ENCODE peak calls at places on chromosomes 11 and 22, in seven cellular contexts. One of them, this sample, is unnamed.

GRCh38 chr11:3126207-3126865 is 38.8 kb downstream of the OSBPL5 start:
- DNase-seq in sigmoid colon: peak; percentile 75
- DNase-seq in AG04450: no peak
- DNase-seq in H9: no peak
- DNase-seq in ovary: peak; percentile 48
- DNase-seq in tibial nerve: no peak
- DNase-seq in heart right ventricle: peak; percentile 46
- DNase-seq in this sample: peak; percentile 73

GRCh38 chr11:80122211-80122610 is 681.4 kb upstream of the TENM4 start:
- DNase-seq in AG04450: no peak
- DNase-seq in sigmoid colon: no peak
- DNase-seq in ovary: no peak
- DNase-seq in H9: no peak
- DNase-seq in tibial nerve: no peak
- DNase-seq in heart right ventricle: peak; percentile 33
- DNase-seq in this sample: no peak

GRCh38 chr22:35743466-35743865 is 25.8 kb downstream of the APOL5 start:
- DNase-seq in tibial nerve: no peak
- DNase-seq in ovary: no peak
- DNase-seq in AG04450: no peak
- DNase-seq in H9: no peak
- DNase-seq in sigmoid colon: no peak
- DNase-seq in heart right ventricle: no peak
- DNase-seq in this sample: no peak

GRCh38 chr11:9066432-9066925 is 24.9 kb downstream of the SCUBE2 start:
- DNase-seq in H9: no peak
- DNase-seq in AG04450: no peak
- DNase-seq in ovary: no peak
- DNase-seq in tibial nerve: no peak
- DNase-seq in heart right ventricle: no peak
- DNase-seq in sigmoid colon: no peak
- DNase-seq in this sample: no peak

GRCh38 chr11:22688914-22689313 is 22.5 kb downstream of the GAS2 start:
- DNase-seq in heart right ventricle: no peak
- DNase-seq in AG04450: no peak
- DNase-seq in sigmoid colon: no peak
- DNase-seq in H9: no peak
- DNase-seq in tibial nerve: no peak
- DNase-seq in ovary: no peak
- DNase-seq in this sample: no peak

GRCh38 chr11:6992457-6993431 is 27.4 kb downstream of the ZNF214 start:
- DNase-seq in sigmoid colon: no peak
- DNase-seq in AG04450: peak; percentile 94
- DNase-seq in H9: no peak
- DNase-seq in ovary: no peak
- DNase-seq in tibial nerve: no peak
- DNase-seq in heart right ventricle: no peak
- DNase-seq in this sample: no peak

GRCh38 chr11:114040706-114041211 is 18.8 kb upstream of the ZBTB16 start:
- DNase-seq in heart right ventricle: no peak
- DNase-seq in tibial nerve: no peak
- DNase-seq in sigmoid colon: peak; percentile 77
- DNase-seq in H9: no peak
- DNase-seq in AG04450: no peak
- DNase-seq in ovary: no peak
- DNase-seq in this sample: no peak

GRCh38 chr11:68994161-68994890 is 13.5 kb upstream of the MRGPRD start:
- DNase-seq in AG04450: no peak
- DNase-seq in tibial nerve: no peak
- DNase-seq in H9: no peak
- DNase-seq in sigmoid colon: peak; percentile 64
- DNase-seq in ovary: no peak
- DNase-seq in heart right ventricle: peak; percentile 1
- DNase-seq in this sample: peak; percentile 44

GRCh38 chr11:69620663-69621290 is 20.2 kb upstream of the CCND1 start:
- DNase-seq in tibial nerve: no peak
- DNase-seq in heart right ventricle: no peak
- DNase-seq in ovary: no peak
- DNase-seq in H9: no peak
- DNase-seq in AG04450: no peak
- DNase-seq in sigmoid colon: no peak
- DNase-seq in this sample: no peak

GRCh38 chr11:86150826-86151187 is 81.9 kb upstream of the PICALM start:
- DNase-seq in tibial nerve: no peak
- DNase-seq in heart right ventricle: no peak
- DNase-seq in ovary: no peak
- DNase-seq in sigmoid colon: no peak
- DNase-seq in H9: no peak
- DNase-seq in AG04450: no peak
- DNase-seq in this sample: no peak

GRCh38 chr11:64688534-64688982 is 34.4 kb downstream of the NRXN2 start:
- DNase-seq in AG04450: peak; percentile 50
- DNase-seq in sigmoid colon: peak; percentile 94
- DNase-seq in ovary: peak; percentile 89
- DNase-seq in tibial nerve: peak; percentile 74
- DNase-seq in H9: peak; percentile 95
- DNase-seq in heart right ventricle: peak; percentile 90
- DNase-seq in this sample: peak; percentile 78

GRCh38 chr11:115334932-115335788 is 169.1 kb downstream of the CADM1 start:
- DNase-seq in ovary: no peak
- DNase-seq in tibial nerve: no peak
- DNase-seq in heart right ventricle: no peak
- DNase-seq in H9: no peak
- DNase-seq in AG04450: no peak
- DNase-seq in sigmoid colon: no peak
- DNase-seq in this sample: no peak

GRCh38 chr22:24060375-24060788 is 49.3 kb downstream of the CABIN1 start:
- DNase-seq in heart right ventricle: peak; percentile 34
- DNase-seq in H9: no peak
- DNase-seq in ovary: no peak
- DNase-seq in AG04450: peak; percentile 76
- DNase-seq in sigmoid colon: no peak
- DNase-seq in tibial nerve: no peak
- DNase-seq in this sample: no peak

GRCh38 chr11:255816-256215 is 19.0 kb downstream of the PSMD13 start:
- DNase-seq in AG04450: no peak
- DNase-seq in tibial nerve: no peak
- DNase-seq in heart right ventricle: no peak
- DNase-seq in ovary: no peak
- DNase-seq in sigmoid colon: no peak
- DNase-seq in H9: no peak
- DNase-seq in this sample: no peak

GRCh38 chr11:3056296-3057068 is 741 bp downstream of the CARS1 start:
- DNase-seq in heart right ventricle: no peak
- DNase-seq in ovary: no peak
- DNase-seq in AG04450: no peak
- DNase-seq in tibial nerve: no peak
- DNase-seq in H9: no peak
- DNase-seq in sigmoid colon: peak; percentile 66
- DNase-seq in this sample: no peak

GRCh38 chr22:38860291-38861169 is 11.5 kb downstream of the CBX6 start:
- DNase-seq in AG04450: no peak
- DNase-seq in heart right ventricle: no peak
- DNase-seq in ovary: no peak
- DNase-seq in sigmoid colon: peak; percentile 68
- DNase-seq in H9: peak; percentile 71
- DNase-seq in tibial nerve: no peak
- DNase-seq in this sample: no peak

GRCh38 chr11:100777118-100777517 is 90.0 kb downstream of the ARHGAP42 start:
- DNase-seq in H9: no peak
- DNase-seq in tibial nerve: no peak
- DNase-seq in ovary: no peak
- DNase-seq in AG04450: no peak
- DNase-seq in sigmoid colon: no peak
- DNase-seq in heart right ventricle: no peak
- DNase-seq in this sample: no peak

GRCh38 chr11:106888386-106888785 is 129.9 kb downstream of the GUCY1A2 start:
- DNase-seq in ovary: no peak
- DNase-seq in heart right ventricle: no peak
- DNase-seq in AG04450: no peak
- DNase-seq in tibial nerve: no peak
- DNase-seq in H9: no peak
- DNase-seq in sigmoid colon: no peak
- DNase-seq in this sample: no peak

GRCh38 chr11:65414776-65415498 is 7.7 kb upstream of the NEAT1 start:
- DNase-seq in sigmoid colon: peak; percentile 62
- DNase-seq in heart right ventricle: no peak
- DNase-seq in AG04450: no peak
- DNase-seq in tibial nerve: peak; percentile 12
- DNase-seq in ovary: peak; percentile 23
- DNase-seq in H9: peak; percentile 25
- DNase-seq in this sample: peak; percentile 20

GRCh38 chr11:3944198-3944597 is 88.7 kb downstream of the STIM1 start:
- DNase-seq in AG04450: no peak
- DNase-seq in tibial nerve: peak; percentile 26
- DNase-seq in sigmoid colon: no peak
- DNase-seq in heart right ventricle: no peak
- DNase-seq in ovary: no peak
- DNase-seq in H9: no peak
- DNase-seq in this sample: no peak

GRCh38 chr11:134916829-134917228 is 504.8 kb upstream of the B3GAT1 start:
- DNase-seq in heart right ventricle: no peak
- DNase-seq in sigmoid colon: no peak
- DNase-seq in ovary: no peak
- DNase-seq in H9: no peak
- DNase-seq in tibial nerve: no peak
- DNase-seq in AG04450: no peak
- DNase-seq in this sample: no peak

GRCh38 chr11:117538256-117538655 is 210.6 kb downstream of the CEP164 start:
- DNase-seq in sigmoid colon: no peak
- DNase-seq in H9: no peak
- DNase-seq in ovary: no peak
- DNase-seq in tibial nerve: no peak
- DNase-seq in heart right ventricle: no peak
- DNase-seq in AG04450: no peak
- DNase-seq in this sample: no peak

GRCh38 chr11:47020793-47021624 is 84.4 kb downstream of the CSTPP1 start:
- DNase-seq in AG04450: no peak
- DNase-seq in H9: no peak
- DNase-seq in sigmoid colon: no peak
- DNase-seq in heart right ventricle: no peak
- DNase-seq in tibial nerve: no peak
- DNase-seq in ovary: no peak
- DNase-seq in this sample: no peak

GRCh38 chr11:118752654-118753053 is 38.3 kb downstream of the DDX6 start:
- DNase-seq in H9: no peak
- DNase-seq in heart right ventricle: no peak
- DNase-seq in ovary: no peak
- DNase-seq in AG04450: no peak
- DNase-seq in sigmoid colon: no peak
- DNase-seq in tibial nerve: no peak
- DNase-seq in this sample: no peak

GRCh38 chr11:93849751-93850584 is 450 bp downstream of the VSTM5 start:
- DNase-seq in tibial nerve: no peak
- DNase-seq in heart right ventricle: peak; percentile 7
- DNase-seq in sigmoid colon: no peak
- DNase-seq in H9: peak; percentile 52
- DNase-seq in ovary: no peak
- DNase-seq in AG04450: no peak
- DNase-seq in this sample: no peak

GRCh38 chr11:120219935-120220746 is 9.3 kb downstream of the OAF start:
- DNase-seq in AG04450: no peak
- DNase-seq in tibial nerve: no peak
- DNase-seq in ovary: no peak
- DNase-seq in sigmoid colon: no peak
- DNase-seq in heart right ventricle: no peak
- DNase-seq in H9: no peak
- DNase-seq in this sample: no peak
- H3K27ac ChIP-seq in AG04450: no peak overlapping the region
- H3K27ac ChIP-seq in tibial nerve: peak overlapping the region; percentile 91
- H3K27ac ChIP-seq in ovary: no peak overlapping the region
- H3K27ac ChIP-seq in sigmoid colon: peak overlapping the region; percentile 72
- H3K27ac ChIP-seq in heart right ventricle: peak overlapping the region; percentile 16
- H3K27ac ChIP-seq in H9: no peak overlapping the region
- H3K27ac ChIP-seq in this sample: no peak overlapping the region

GRCh38 chr11:77150836-77151235 is 22.8 kb downstream of the MYO7A start:
- DNase-seq in tibial nerve: no peak
- DNase-seq in ovary: no peak
- DNase-seq in AG04450: no peak
- DNase-seq in H9: no peak
- DNase-seq in heart right ventricle: no peak
- DNase-seq in sigmoid colon: no peak
- DNase-seq in this sample: no peak
- H3K9me3 ChIP-seq in tibial nerve: no peaks in the 10 kb centered on the region
- H3K9me3 ChIP-seq in ovary: no peaks in the 10 kb centered on the region
- H3K9me3 ChIP-seq in AG04450: no peaks in the 10 kb centered on the region
- H3K9me3 ChIP-seq in H9: no peaks in the 10 kb centered on the region
- H3K9me3 ChIP-seq in heart right ventricle: no peaks in the 10 kb centered on the region
- H3K9me3 ChIP-seq in sigmoid colon: no peaks in the 10 kb centered on the region
- H3K9me3 ChIP-seq in this sample: no peaks in the 10 kb centered on the region

DNA sequence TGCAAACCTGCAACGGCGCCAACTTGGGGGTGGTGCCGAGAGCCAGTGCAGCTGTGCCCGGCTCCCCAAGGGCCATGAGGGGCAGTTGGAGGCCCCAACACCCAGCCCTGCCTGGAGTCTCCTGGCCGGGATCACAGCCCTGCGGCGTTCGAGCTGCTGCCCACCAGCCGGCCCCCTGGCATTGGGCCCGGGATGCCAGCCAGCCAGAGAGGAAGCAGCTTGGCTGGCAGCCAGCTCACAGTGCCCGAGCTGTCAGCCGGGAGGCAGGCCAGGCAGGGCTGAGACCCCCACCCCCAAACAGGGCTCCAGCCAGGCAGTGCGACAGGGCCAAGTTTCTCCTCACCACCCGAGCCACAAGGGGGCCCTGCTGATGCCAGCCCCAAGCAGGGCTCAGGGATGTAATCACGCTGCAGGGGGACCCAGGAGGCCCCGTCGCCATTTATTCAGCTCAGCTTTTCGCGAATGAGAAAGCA is 26.0 kb upstream of the TCF20 start:
- DNase-seq in AG04450: no peak
- DNase-seq in H9: no peak
- DNase-seq in tibial nerve: no peak
- DNase-seq in sigmoid colon: peak; percentile 75
- DNase-seq in ovary: no peak
- DNase-seq in heart right ventricle: peak; percentile 38
- DNase-seq in this sample: no peak
- TF ChIP-seq CTCF in AG04450: peak; percentile 13
- TF ChIP-seq CTCF in H9: peak; percentile 63
- TF ChIP-seq CTCF in tibial nerve: no peak
- TF ChIP-seq CTCF in sigmoid colon: no peak
- TF ChIP-seq CTCF in ovary: no peak
- TF ChIP-seq CTCF in heart right ventricle: peak; percentile 43
- TF ChIP-seq CTCF in this sample: no peak

DNA sequence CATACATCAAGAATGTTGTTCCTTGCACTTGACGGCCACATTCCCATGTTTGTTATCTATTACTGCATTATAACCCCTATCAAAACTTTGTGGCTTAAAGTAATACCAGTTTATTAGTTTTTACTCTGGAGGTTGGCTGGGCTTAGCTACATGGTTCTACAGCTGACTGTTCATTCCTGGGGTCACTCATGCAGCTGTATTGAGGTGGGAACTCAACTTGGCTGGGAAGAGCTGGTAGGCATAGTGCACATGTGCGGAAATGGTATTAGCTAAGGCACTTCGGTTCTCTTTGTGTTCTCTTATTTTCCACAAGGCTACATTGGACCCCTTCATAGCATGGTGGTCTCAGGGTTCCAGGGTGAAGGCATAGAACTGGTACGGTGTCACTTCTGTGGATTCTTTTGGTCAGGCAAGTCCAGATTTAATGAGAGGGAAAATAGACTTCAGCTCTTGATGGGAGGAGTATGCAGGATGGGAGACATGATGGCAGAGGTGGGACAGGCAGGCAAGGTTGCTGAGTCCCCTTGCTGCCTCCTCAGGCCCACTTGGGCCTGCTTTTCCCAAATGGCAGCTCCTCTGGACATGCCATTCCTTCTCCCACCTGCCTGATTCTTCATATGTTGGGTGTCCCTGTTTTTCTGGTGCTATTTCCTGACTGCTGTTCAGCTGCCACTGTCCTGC is 16.1 kb downstream of the YDJC start:
- DNase-seq in ovary: no peak
- DNase-seq in AG04450: no peak
- DNase-seq in sigmoid colon: no peak
- DNase-seq in heart right ventricle: no peak
- DNase-seq in tibial nerve: no peak
- DNase-seq in H9: no peak
- DNase-seq in this sample: no peak
- H3K27ac ChIP-seq in ovary: no peak overlapping the region
- H3K27ac ChIP-seq in AG04450: no peak overlapping the region
- H3K27ac ChIP-seq in sigmoid colon: no peak overlapping the region
- H3K27ac ChIP-seq in heart right ventricle: no peak overlapping the region
- H3K27ac ChIP-seq in tibial nerve: no peak overlapping the region
- H3K27ac ChIP-seq in H9: no peak overlapping the region
- H3K27ac ChIP-seq in this sample: no peak overlapping the region

This sample was measured in RWPE2.